ENCODE peak calls at places on chromosomes 5 and 9, in four cellular contexts. C is activated T-cell treated with anti-CD3 and anti-CD28 coated beads, Interleukin-2, amount 50 U/mL, for 4 hours; X is NCI-H774; M is NCI-H2107. N is an unnamed sample.

GRCh38 chr9:135448570-135449180 is 30.9 kb upstream of the PPP1R26 start:
- DNase-seq in C (no peak), X (no peak), M (no peak), N (no peak)

GRCh38 chr9:117134826-117135411 is 279.9 kb downstream of the ASTN2 start:
- DNase-seq in C (no peak), X (no peak), M (no peak), N (no peak)

GRCh38 chr9:124802426-124802825 is 25.5 kb downstream of the OLFML2A start:
- DNase-seq in C (no peak), X (no peak), M (no peak), N (no peak)

GRCh38 chr5:126780165-126780827 is 3.4 kb downstream of the LMNB1 start:
- DNase-seq in C (peak; percentile 39), X (no peak), M (no peak), N (peak; percentile 77)

GRCh38 chr5:178130576-178131445 is at the start of gene RMND5B:
- DNase-seq in C (peak; percentile 71), X (peak; percentile 88), M (peak; percentile 59), N (peak; percentile 82)

GRCh38 chr5:77921369-77921768 is 145.2 kb upstream of the TBCA start:
- DNase-seq in C (no peak), X (no peak), M (no peak), N (no peak)

GRCh38 chr5:38845555-38846378 is at the start of gene OSMR:
- DNase-seq in C (no peak), X (no peak), M (no peak), N (peak; percentile 99)

GRCh38 chr5:18799482-18800128 is 1165.3 kb downstream of the TAF11L14 start:
- DNase-seq in C (no peak), X (no peak), M (no peak), N (no peak)

GRCh38 chr9:27787941-27788340 is 214.7 kb upstream of the C9orf72 start:
- DNase-seq in C (no peak), X (no peak), M (no peak), N (no peak)

GRCh38 chr9:91954841-91955471 is 4.9 kb upstream of the ROR2 start:
- DNase-seq in C (no peak), X (peak; percentile 75), M (no peak), N (peak; percentile 62)

GRCh38 chr5:148913985-148914421 is 87.6 kb downstream of the ADRB2 start:
- DNase-seq in C (no peak), X (no peak), M (no peak), N (peak; percentile 36)

GRCh38 chr9:113011911-113012381 is at the start of gene ZNF883:
- DNase-seq in C (peak; percentile 5), X (peak; percentile 57), M (no peak), N (peak; percentile 69)

GRCh38 chr5:116378007-116378831 is 196.4 kb downstream of the SEMA6A start:
- DNase-seq in C (no peak), X (no peak), M (no peak), N (no peak)

GRCh38 chr5:389197-389821 is 53.7 kb upstream of the EXOC3 start:
- DNase-seq in C (no peak), X (no peak), M (no peak), N (no peak)